ENCODE peak calls at places on chromosomes 1 and 21, in four cellular contexts. S is tibial nerve, H is RWPE1, V is mucosa of descending colon. U is an unnamed sample.

GRCh38 chr1:87977145-87977544 is 648.5 kb downstream of the LMO4 start:
- DNase-seq in S (no peak), H (peak), V (no peak), U (peak)

GRCh38 chr1:186435336-186435735 is 25.6 kb downstream of the PDC start:
- DNase-seq in S (no peak), H (no peak), V (no peak), U (no peak)

GRCh38 chr1:32249831-32250525 is 1.1 kb upstream of the LCK start:
- DNase-seq in S (no peak), H (peak), V (peak), U (no peak)

GRCh38 chr1:5724847-5725246 is 267.4 kb downstream of the NPHP4 start:
- DNase-seq in S (peak), H (no peak), V (no peak), U (no peak)

GRCh38 chr1:53381790-53382401 is 54.0 kb upstream of the LRP8 start:
- DNase-seq in S (no peak), H (peak), V (no peak), U (peak)

GRCh38 chr1:56550132-56550531 is 29.2 kb downstream of the PLPP3 start:
- DNase-seq in S (no peak), H (no peak), V (no peak), U (no peak)

GRCh38 chr1:22969224-22969829 is 3.3 kb downstream of the LACTBL1 start:
- DNase-seq in S (no peak), H (peak), V (no peak), U (no peak)

GRCh38 chr1:195462646-195463045 is 1145.6 kb downstream of the KCNT2 start:
- DNase-seq in S (no peak), H (peak), V (no peak), U (no peak)

GRCh38 chr1:184291701-184292100 is 95.1 kb upstream of the C1orf21 start:
- DNase-seq in S (no peak), H (no peak), V (no peak), U (no peak)

GRCh38 chr1:39105061-39105840 is 79.1 kb downstream of the NDUFS5 start:
- DNase-seq in S (peak), H (peak), V (peak), U (peak)

GRCh38 chr1:10338047-10338446 is 60.8 kb upstream of the PGD start:
- DNase-seq in S (peak), H (peak), V (no peak), U (peak)

GRCh38 chr21:39969691-39970364 is 102.6 kb downstream of the PCP4 start:
- DNase-seq in S (no peak), H (no peak), V (no peak), U (no peak)

GRCh38 chr1:192087334-192087733 is 70.9 kb upstream of the RGS18 start:
- DNase-seq in S (no peak), H (no peak), V (no peak), U (no peak)

GRCh38 chr1:110771245-110772022 is 96.7 kb upstream of the KCNA3 start:
- DNase-seq in S (no peak), H (peak), V (no peak), U (no peak)

GRCh38 chr1:109906160-109906838 is 4.3 kb upstream of the CSF1 start:
- DNase-seq in S (no peak), H (no peak), V (no peak), U (no peak)

GRCh38 chr21:8989883-8990325 is 1531.5 kb upstream of the TPTE start:
- DNase-seq in S (no peak), H (no peak), V (no peak), U (peak)

GRCh38 chr1:12407050-12407961 is 177.5 kb downstream of the VPS13D start:
- DNase-seq in S (no peak), H (no peak), V (no peak), U (peak)

GRCh38 chr1:234934611-234935033 is 194.0 kb downstream of the TOMM20 start:
- DNase-seq in S (no peak), H (no peak), V (no peak), U (no peak)

GRCh38 chr1:19635646-19636045 is 8.5 kb upstream of the NBL1 start:
- DNase-seq in S (no peak), H (no peak), V (no peak), U (no peak)

GRCh38 chr1:241592273-241592958 is 47.8 kb downstream of the CHML start:
- DNase-seq in S (no peak), H (peak), V (no peak), U (no peak)

GRCh38 chr1:24108334-24109165 is 3.4 kb downstream of the MYOM3 start:
- DNase-seq in S (no peak), H (peak), V (no peak), U (peak)

GRCh38 chr1:6162773-6163172 is 17.3 kb downstream of the CHD5 start:
- DNase-seq in S (no peak), H (no peak), V (no peak), U (peak)

GRCh38 chr1:78492376-78492950 is 1.7 kb downstream of the PTGFR start:
- DNase-seq in S (no peak), H (no peak), V (no peak), U (no peak)

GRCh38 chr1:219576931-219577330 is 36.0 kb downstream of the ZC3H11B start:
- DNase-seq in S (no peak), H (no peak), V (no peak), U (no peak)

GRCh38 chr1:150627821-150628410 is 1.5 kb downstream of the ENSA start:
- DNase-seq in S (no peak), H (no peak), V (no peak), U (no peak)

GRCh38 chr1:202288177-202288576 is 53.6 kb downstream of the UBE2T start:
- DNase-seq in S (no peak), H (no peak), V (no peak), U (no peak)

GRCh38 chr21:45765375-45765774 is 121.8 kb downstream of the PCBP3 start:
- DNase-seq in S (no peak), H (no peak), V (no peak), U (no peak)

GRCh38 chr21:45766055-45766454 is 122.5 kb downstream of the PCBP3 start:
- DNase-seq in S (no peak), H (no peak), V (no peak), U (no peak)

GRCh38 chr21:45766501-45766900 is 123.0 kb downstream of the PCBP3 start:
- DNase-seq in S (no peak), H (no peak), V (no peak), U (no peak)

GRCh38 chr21:45763506-45763905 is 120.0 kb downstream of the PCBP3 start:
- DNase-seq in S (no peak), H (no peak), V (no peak), U (no peak)

DNA sequence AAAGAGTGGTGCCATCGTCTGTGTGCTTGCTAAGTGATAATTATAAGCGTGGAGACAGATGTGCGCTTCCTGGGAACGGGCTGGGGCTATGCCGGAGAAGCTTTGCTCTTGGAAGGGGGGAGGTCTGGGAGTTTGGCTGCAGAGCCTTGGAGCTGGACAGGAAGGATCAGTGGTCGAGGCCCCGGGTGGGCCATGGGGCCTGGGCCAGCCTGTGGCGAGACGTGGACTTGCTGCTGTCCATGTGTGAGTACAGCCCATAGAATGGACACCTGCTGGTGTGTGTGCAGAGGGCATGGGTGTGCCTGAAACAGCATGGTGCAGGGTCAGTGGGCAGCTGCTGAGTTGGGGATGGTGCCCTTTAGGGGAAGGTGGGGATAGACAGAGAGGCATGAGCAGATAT is 121.3 kb downstream of the PCBP3 start:
- DNase-seq in S (no peak), H (no peak), V (no peak), U (no peak)
- TF ChIP-seq CTCF in S (no peak), H (no peak), V (no peak), U (no peak)

GRCh38 chr1:29310616-29311180 is 74.4 kb downstream of the PTPRU start:
- DNase-seq in S (no peak), H (no peak), V (no peak), U (no peak)

GRCh38 chr1:29315262-29315661 is 78.9 kb downstream of the PTPRU start:
- DNase-seq in S (no peak), H (no peak), V (no peak), U (no peak)

GRCh38 chr1:29315876-29316275 is 79.6 kb downstream of the PTPRU start:
- DNase-seq in S (no peak), H (no peak), V (no peak), U (no peak)

GRCh38 chr1:29311352-29312030 is 75.2 kb downstream of the PTPRU start:
- DNase-seq in S (no peak), H (no peak), V (no peak), U (no peak)

GRCh38 chr1:29312469-29313466 is 76.4 kb downstream of the PTPRU start:
- DNase-seq in S (no peak), H (no peak), V (no peak), U (no peak)
- TF ChIP-seq CTCF in S (no peak), H (no peak), V (no peak), U (no peak)

DNA sequence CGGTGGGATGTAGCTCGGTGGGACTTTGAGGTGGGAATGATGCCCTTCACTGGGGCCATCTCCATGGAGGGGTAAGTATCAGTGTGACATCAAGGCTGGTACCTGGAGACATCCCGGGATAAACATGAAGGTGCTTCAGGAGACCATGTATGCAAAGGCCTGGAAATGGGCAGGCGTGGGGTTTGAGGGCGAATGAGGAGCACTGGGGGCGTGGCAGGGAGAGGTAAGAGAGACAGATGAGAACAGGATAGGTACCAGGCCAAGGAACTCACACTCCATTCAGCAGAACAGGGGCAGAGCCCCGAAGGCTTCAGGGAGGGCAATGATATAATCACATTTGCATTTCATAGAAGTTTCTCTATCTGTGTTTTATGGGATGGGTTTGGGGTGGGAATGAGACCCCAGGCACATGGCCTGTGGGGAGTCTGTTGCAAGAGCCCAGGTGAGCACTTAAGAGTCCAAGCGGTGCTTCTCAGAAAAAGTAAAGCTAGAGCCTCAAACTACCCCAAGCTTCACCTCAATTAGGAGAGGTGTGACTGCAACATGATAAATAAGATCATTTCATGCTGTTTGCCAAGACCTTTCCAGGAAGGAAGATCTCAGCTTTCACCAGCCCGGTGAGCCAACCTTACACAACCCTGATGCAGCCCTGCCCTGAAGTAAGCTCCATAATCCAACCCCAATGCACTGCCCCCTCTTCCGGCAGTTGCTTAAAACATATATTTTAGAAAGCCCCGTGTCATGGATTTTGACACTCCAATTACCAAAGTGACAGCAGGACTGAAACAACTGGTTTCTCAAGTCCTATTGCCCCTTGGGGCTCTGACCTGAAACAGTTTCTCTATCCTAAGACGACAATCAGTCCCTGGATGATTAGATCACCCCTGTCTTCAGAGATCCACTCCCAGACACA is 7.4 kb downstream of the S100A9 start:
- DNase-seq in S (no peak), H (peak), V (no peak), U (no peak)
- TF ChIP-seq CTCF in S (no peak), H (no peak), V (no peak), U (no peak)

GRCh38 chr1:17629460-17629859 is 90.0 kb downstream of the ARHGEF10L start:
- DNase-seq in S (no peak), H (no peak), V (no peak), U (no peak)
- TF ChIP-seq CTCF in S (no peak), H (no peak), V (no peak), U (peak)

GRCh38 chr1:183222909-183223308 is 36.8 kb downstream of the LAMC2 start:
- DNase-seq in S (no peak), H (no peak), V (no peak), U (no peak)

GRCh38 chr1:183227382-183227781 is 41.3 kb downstream of the LAMC2 start:
- DNase-seq in S (no peak), H (no peak), V (no peak), U (no peak)

GRCh38 chr1:183226963-183227362 is 40.9 kb downstream of the LAMC2 start:
- DNase-seq in S (no peak), H (no peak), V (no peak), U (no peak)

GRCh38 chr1:183226361-183226760 is 40.3 kb downstream of the LAMC2 start:
- DNase-seq in S (no peak), H (no peak), V (no peak), U (no peak)

DNA sequence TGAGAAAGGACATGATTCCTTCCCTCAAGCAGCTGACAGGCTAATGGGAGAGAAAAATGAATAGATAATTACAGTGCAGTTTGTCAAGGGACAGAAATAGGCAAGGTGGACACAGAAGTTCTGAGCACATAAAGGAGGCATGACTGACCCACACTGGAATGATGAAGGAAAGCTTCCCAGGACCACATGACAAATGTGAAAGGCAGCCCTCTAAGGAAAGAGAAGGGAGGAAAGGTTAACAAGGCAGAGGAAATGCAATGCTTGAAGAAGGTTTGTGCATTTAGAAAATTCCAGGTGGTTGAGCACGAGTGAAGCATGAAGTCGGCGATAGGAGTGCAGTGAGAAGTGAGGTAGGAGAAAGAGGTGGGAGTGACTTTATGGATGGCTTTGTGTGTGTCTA is 37.4 kb downstream of the LAMC2 start:
- DNase-seq in S (no peak), H (no peak), V (no peak), U (no peak)
- TF ChIP-seq CTCF in S (no peak), H (no peak), V (no peak), U (no peak)